ENCODE peak calls at places on chromosomes 11 and 22, in ten cellular contexts. M, D, P, I, S, Q, L, N, K and Z are unnamed samples.

GRCh38 chr11:22263613-22264012 is 70.7 kb downstream of the ANO5 start:
- DNase-seq in Q (no peak), I (no peak), L (no peak), K (no peak), M (no peak), N (no peak), P (no peak), S (no peak), D (no peak), Z (no peak)

GRCh38 chr22:39916496-39916895 is 15.6 kb downstream of the GRAP2 start:
- DNase-seq in I (no peak), N (no peak), D (no peak), S (no peak), Q (no peak), P (no peak), K (no peak), M (no peak), L (no peak), Z (no peak)

GRCh38 chr22:38881464-38881871 is 9.5 kb upstream of the CBX6 start:
- DNase-seq in D (peak), P (peak), N (no peak), M (peak), S (peak), L (peak), I (peak), K (no peak), Q (no peak), Z (no peak)

GRCh38 chr11:115577701-115578100 is 73.5 kb upstream of the CADM1 start:
- DNase-seq in Q (no peak), P (no peak), I (no peak), S (no peak), M (no peak), K (no peak), N (no peak), D (no peak), L (no peak), Z (no peak)

GRCh38 chr22:37157516-37158289 is 8.0 kb upstream of the IL2RB start:
- DNase-seq in M (peak), K (no peak), D (no peak), I (no peak), S (no peak), L (no peak), N (no peak), Q (no peak), P (no peak), Z (no peak)

GRCh38 chr11:123235117-123235686 is 40.2 kb upstream of the CLMP start:
- DNase-seq in Q (peak), I (peak), N (no peak), M (no peak), S (peak), P (peak), K (peak), D (peak), L (peak), Z (peak)

GRCh38 chr22:24289138-24289537 is 18.5 kb downstream of the SPECC1L start:
- DNase-seq in I (no peak), K (no peak), D (no peak), L (no peak), S (no peak), Q (no peak), M (peak), N (no peak), P (no peak), Z (peak)

GRCh38 chr11:120376547-120377182 is 40.5 kb downstream of the ARHGEF12 start:
- DNase-seq in D (no peak), L (no peak), M (no peak), S (no peak), Q (no peak), K (no peak), I (no peak), P (no peak), N (no peak), Z (no peak)

GRCh38 chr11:129965248-129965647 is 37.4 kb downstream of the PRDM10 start:
- DNase-seq in P (no peak), N (no peak), M (no peak), K (no peak), S (no peak), I (no peak), L (no peak), D (no peak), Q (no peak), Z (no peak)

GRCh38 chr22:47219789-47220188 is 457.3 kb downstream of the TBC1D22A start:
- DNase-seq in S (no peak), M (no peak), I (no peak), P (no peak), D (peak), K (no peak), N (no peak), Q (no peak), L (no peak), Z (no peak)

GRCh38 chr22:36315325-36315724 is 62.4 kb downstream of the APOL1 start:
- DNase-seq in L (no peak), K (no peak), Q (no peak), P (no peak), N (no peak), D (no peak), M (no peak), I (no peak), S (no peak), Z (no peak)

GRCh38 chr11:125591659-125592304 is 870 bp upstream of the STT3A start:
- DNase-seq in M (peak), D (peak), I (peak), L (peak), P (peak), Q (peak), N (no peak), K (no peak), S (peak), Z (peak)

GRCh38 chr11:131889760-131890620 is 519.6 kb downstream of the NTM start:
- DNase-seq in K (no peak), M (peak), I (no peak), S (no peak), L (no peak), Q (no peak), N (no peak), P (no peak), D (no peak), Z (no peak)

GRCh38 chr11:72326151-72326842 is 82.3 kb upstream of the PHOX2A start:
- DNase-seq in Q (no peak), P (no peak), M (peak), S (no peak), I (no peak), N (no peak), D (no peak), L (no peak), K (peak), Z (peak)

GRCh38 chr11:12827929-12828812 is 153.9 kb downstream of the TEAD1 start:
- DNase-seq in Q (peak), S (peak), I (peak), P (peak), K (peak), D (no peak), L (peak), N (no peak), M (peak), Z (peak)

GRCh38 chr11:49442669-49443068 is 234.3 kb upstream of the FOLH1 start:
- DNase-seq in I (no peak), L (no peak), N (no peak), P (no peak), D (no peak), Q (no peak), K (no peak), M (no peak), S (no peak), Z (no peak)

GRCh38 chr11:2202071-2202899 is 30.7 kb upstream of the TH start:
- DNase-seq in S (peak), Q (peak), D (peak), N (no peak), P (peak), K (no peak), M (no peak), L (peak), I (no peak), Z (no peak)

GRCh38 chr11:35641206-35641885 is 21.2 kb upstream of the TRIM44 start:
- DNase-seq in N (no peak), M (no peak), L (no peak), D (no peak), S (no peak), Q (no peak), P (no peak), I (no peak), K (no peak), Z (no peak)

GRCh38 chr11:116342148-116342547 is 430.6 kb downstream of the BUD13 start:
- DNase-seq in Q (no peak), D (no peak), L (no peak), N (no peak), M (no peak), K (no peak), P (no peak), S (no peak), I (no peak), Z (no peak)

GRCh38 chr11:92759571-92760214 is 209.8 kb upstream of the MTNR1B start:
- DNase-seq in P (peak), L (no peak), M (no peak), N (no peak), D (no peak), I (no peak), S (no peak), K (no peak), Q (no peak), Z (no peak)

DNA sequence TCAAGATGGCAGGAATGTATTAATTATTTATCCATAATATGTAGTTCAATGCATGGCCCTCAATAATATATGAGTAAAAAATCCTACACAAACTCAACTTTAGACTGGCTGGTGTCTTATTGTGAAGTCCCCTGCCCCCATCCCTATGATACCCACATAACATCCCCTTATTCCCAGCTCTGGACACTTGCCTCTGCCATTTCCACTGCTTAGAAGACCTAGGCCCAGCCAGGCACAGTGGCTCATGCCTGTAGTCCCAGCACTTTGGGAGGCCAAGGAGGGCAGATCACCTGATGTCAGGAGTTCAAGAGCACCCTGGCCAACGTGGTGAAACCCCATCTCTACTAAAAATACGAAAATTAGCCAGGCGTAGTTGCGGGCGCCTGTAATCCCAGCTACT is 84.4 kb downstream of the BDNF start:
- DNase-seq in N (no peak), M (no peak), K (no peak), L (no peak), Q (no peak), P (no peak), D (no peak), I (no peak), S (no peak), Z (no peak)
- TF ChIP-seq POLR2A in N (no peak), M (no peak), K (no peak), L (no peak), Q (no peak), P (no peak), D (no peak), I (no peak), S (no peak), Z (no peak)

GRCh38 chr11:102553835-102554282 is 23.3 kb upstream of the MMP7 start:
- DNase-seq in I (no peak), N (no peak), M (no peak), S (no peak), L (no peak), P (no peak), Q (no peak), K (peak), D (no peak), Z (no peak)
- TF ChIP-seq POLR2A in I (no peak), N (no peak), M (no peak), S (no peak), L (no peak), P (no peak), Q (no peak), K (no peak), D (no peak), Z (no peak)

DNA sequence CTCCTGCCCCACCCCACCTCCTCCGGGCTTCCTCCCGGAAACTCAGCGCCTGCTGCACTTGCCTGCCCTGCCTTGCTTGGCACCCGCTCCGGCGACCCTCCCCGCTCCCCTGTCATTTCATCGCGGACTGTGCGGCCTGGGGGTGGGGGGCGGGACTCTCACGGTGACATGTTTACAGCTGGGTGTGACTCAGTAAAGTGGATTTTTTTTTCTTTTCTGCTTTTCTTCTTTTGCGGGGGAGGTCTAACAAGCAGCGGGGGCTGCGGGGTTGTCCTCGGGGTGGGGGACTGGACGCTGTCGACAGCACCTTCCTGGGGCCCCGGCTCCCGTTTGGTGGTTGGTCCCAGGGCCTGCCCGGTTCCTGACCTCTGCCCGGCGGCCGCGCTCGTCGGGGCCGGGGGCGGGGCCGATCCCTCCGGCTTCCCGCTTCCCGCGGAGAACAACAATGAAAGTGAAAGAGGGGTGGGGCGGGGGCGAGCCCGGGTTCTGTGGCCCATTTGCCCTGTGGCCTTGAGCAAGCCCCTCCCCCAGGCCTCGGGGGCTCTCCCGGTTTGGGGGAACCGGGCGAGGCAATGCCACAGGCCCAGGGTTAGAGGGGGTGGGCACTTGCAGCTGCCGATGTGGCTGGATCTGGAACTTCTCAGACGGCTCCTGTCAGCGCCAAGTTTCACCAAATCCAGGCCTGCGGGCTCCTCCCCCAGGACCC is 976 bp upstream of the MDK start:
- DNase-seq in Q (peak), I (peak), S (peak), K (no peak), D (peak), L (peak), M (no peak), N (no peak), P (peak), Z (peak)
- TF ChIP-seq POLR2A in Q (peak), I (no peak), S (peak), K (no peak), D (no peak), L (peak), M (no peak), N (peak), P (no peak), Z (peak)

DNA sequence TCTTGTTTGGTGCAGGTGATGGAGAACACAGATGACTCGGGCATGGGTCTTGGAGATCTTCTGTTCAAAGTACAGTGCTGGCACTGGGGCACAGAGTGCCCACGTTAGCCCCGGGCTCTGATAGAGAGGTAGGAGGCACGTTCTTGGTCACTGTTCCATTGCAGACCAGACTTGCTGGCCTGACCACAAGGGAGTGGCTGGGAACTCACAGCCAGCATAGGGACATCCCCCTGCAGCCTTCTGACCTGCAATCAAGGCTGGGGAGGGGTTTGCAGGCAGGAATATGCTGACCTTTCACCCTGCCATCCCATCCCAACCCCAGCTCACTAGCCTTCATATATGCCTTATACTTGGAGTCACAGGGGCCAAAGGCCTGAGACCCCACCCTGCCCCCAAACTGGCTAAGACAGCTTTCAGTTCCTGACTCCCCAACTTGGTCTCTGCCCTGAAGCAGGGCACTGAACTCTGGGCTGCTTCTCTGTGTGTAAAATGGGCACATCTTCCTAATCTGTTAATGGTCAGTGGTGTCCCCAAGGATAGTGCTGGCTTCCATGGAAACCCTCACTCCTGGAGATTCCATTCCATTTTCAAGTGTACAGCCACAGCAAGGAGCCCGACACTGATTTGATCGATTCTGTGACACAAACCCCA is 4.6 kb downstream of the MRPL49 start:
- DNase-seq in M (no peak), K (no peak), S (no peak), P (no peak), Q (peak), I (peak), L (no peak), N (no peak), D (peak), Z (no peak)
- TF ChIP-seq POLR2A in M (no peak), K (no peak), S (no peak), P (no peak), Q (no peak), I (no peak), L (no peak), N (no peak), D (no peak), Z (no peak)

DNA sequence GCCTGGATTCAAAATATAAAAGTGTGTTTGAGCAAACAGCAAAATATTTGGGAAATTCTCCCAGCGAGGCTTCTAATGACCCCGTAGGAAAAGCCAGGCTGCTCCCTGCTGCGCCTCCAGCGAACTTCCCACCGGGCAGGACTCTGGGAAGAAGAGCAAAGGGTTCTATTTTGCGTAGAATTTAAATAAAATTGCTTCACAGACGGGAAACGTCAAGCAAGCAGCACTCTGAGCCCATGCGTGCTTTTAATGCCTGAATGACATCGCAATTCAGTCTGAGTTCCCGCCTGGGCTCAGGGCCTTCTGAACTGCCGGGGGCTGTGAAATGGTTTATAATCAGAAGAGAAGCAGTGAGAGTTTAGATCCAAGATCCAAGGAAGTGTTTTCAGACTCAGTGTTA is 775.1 kb downstream of the BRD1 start:
- DNase-seq in Q (no peak), S (no peak), P (no peak), D (no peak), M (no peak), L (no peak), I (no peak), K (no peak), N (no peak), Z (no peak)
- TF ChIP-seq POLR2A in Q (no peak), S (no peak), P (no peak), D (no peak), M (no peak), L (no peak), I (no peak), K (no peak), N (no peak), Z (no peak)

DNA sequence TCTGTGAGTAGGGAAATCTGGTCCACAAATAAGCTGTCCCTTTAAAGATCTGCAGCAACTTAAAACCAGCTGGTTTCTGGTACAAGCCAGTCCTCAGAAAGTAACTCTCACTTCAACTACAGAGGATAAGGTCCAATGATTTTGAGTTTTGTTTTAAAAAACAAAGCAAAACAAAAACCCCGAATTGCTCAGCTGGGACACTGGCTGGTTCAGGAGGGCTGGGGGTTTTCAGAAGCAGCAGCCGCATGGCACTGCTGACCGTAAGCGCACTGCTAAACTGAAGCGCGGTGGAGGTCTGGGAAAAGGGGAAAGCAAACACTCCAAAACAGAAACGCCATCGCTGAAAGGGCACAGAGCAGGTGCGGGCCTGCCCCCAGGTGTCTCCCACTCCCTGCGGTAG is 59.7 kb downstream of the MICAL3 start:
- DNase-seq in Q (no peak), S (no peak), K (no peak), N (no peak), I (no peak), M (no peak), D (no peak), L (no peak), P (no peak), Z (no peak)
- TF ChIP-seq POLR2A in Q (no peak), S (no peak), K (no peak), N (no peak), I (no peak), M (no peak), D (no peak), L (no peak), P (no peak), Z (no peak)